ENCODE peak calls at places on chromosomes 6 and 20, in four cellular contexts. R is AG09309, H is astrocyte of the spinal cord, D is tibial artery. W is an unnamed sample.

GRCh38 chr20:31543966-31544598 is 29.8 kb downstream of the HM13 start:
- DNase-seq in R (peak; percentile 95), H (peak; percentile 91), D (no peak), W (no peak)

GRCh38 chr6:112017760-112018537 is 36.0 kb upstream of the CCN6 start:
- DNase-seq in R (no peak), H (no peak), D (no peak), W (no peak)

GRCh38 chr6:11589261-11589660 is 51.7 kb downstream of the TMEM170B start:
- DNase-seq in R (no peak), H (no peak), D (no peak), W (no peak)

GRCh38 chr6:144063246-144063743 is 32.1 kb downstream of the SF3B5 start:
- DNase-seq in R (no peak), H (no peak), D (no peak), W (peak; percentile 40)

GRCh38 chr6:170022291-170022722 is 268.6 kb downstream of the DLL1 start:
- DNase-seq in R (no peak), H (no peak), D (peak; percentile 14), W (no peak)

GRCh38 chr20:54234991-54235390 is 27.1 kb downstream of the PFDN4 start:
- DNase-seq in R (no peak), H (no peak), D (no peak), W (no peak)

GRCh38 chr6:34834789-34835518 is 43.1 kb downstream of the BLTP3A start:
- DNase-seq in R (peak; percentile 18), H (no peak), D (no peak), W (no peak)

GRCh38 chr20:34955232-34956040 is at the start of the genes GSS and MYH7B:
- DNase-seq in R (peak; percentile 74), H (peak; percentile 97), D (peak; percentile 97), W (peak; percentile 96)

GRCh38 chr6:158329531-158329930 is 17.3 kb downstream of the TULP4 start:
- DNase-seq in R (no peak), H (no peak), D (no peak), W (no peak)

GRCh38 chr6:136294621-136295020 is 5.0 kb upstream of the BCLAF1 start:
- DNase-seq in R (no peak), H (no peak), D (no peak), W (no peak)

GRCh38 chr6:164013480-164014208 is 599.1 kb downstream of the QKI start:
- DNase-seq in R (no peak), H (no peak), D (no peak), W (no peak)

GRCh38 chr6:33607784-33608161 is 13.3 kb upstream of the ITPR3 start:
- DNase-seq in R (no peak), H (no peak), D (no peak), W (peak; percentile 65)

GRCh38 chr6:1388927-1389790 is at the start of gene FOXF2:
- DNase-seq in R (no peak), H (no peak), D (no peak), W (no peak)

GRCh38 chr6:157669747-157670216 is 153.3 kb upstream of the SNX9 start:
- DNase-seq in R (peak; percentile 66), H (peak; percentile 73), D (peak; percentile 93), W (no peak)

GRCh38 chr6:30740993-30741784 is 1.3 kb downstream of the FLOT1 start:
- DNase-seq in R (no peak), H (no peak), D (no peak), W (peak; percentile 16)

GRCh38 chr6:29439006-29439405 is at the start of gene OR10C1:
- DNase-seq in R (no peak), H (no peak), D (no peak), W (no peak)

GRCh38 chr6:57024321-57024720 is 22.2 kb upstream of the KIAA1586 start:
- DNase-seq in R (no peak), H (no peak), D (no peak), W (no peak)

GRCh38 chr6:39365281-39366074 is 43.0 kb upstream of the KCNK16 start:
- DNase-seq in R (no peak), H (peak; percentile 63), D (no peak), W (no peak)

GRCh38 chr6:147666254-147666653 is 157.8 kb downstream of the SAMD5 start:
- DNase-seq in R (no peak), H (no peak), D (no peak), W (no peak)

GRCh38 chr20:63759377-63759901 is 19.9 kb downstream of the SLC2A4RG start:
- DNase-seq in R (no peak), H (no peak), D (no peak), W (no peak)

GRCh38 chr6:167119680-167120556 is 3.0 kb upstream of the CCR6 start:
- DNase-seq in R (no peak), H (no peak), D (no peak), W (peak; percentile 69)

GRCh38 chr6:47180633-47181032 is 129.1 kb downstream of the TNFRSF21 start:
- DNase-seq in R (no peak), H (peak; percentile 61), D (no peak), W (no peak)

GRCh38 chr6:36596359-36596758 is 2.2 kb downstream of the SRSF3 start:
- DNase-seq in R (no peak), H (no peak), D (no peak), W (no peak)

GRCh38 chr6:106910999-106911949 is 63.3 kb downstream of the CD24 start:
- DNase-seq in R (no peak), H (no peak), D (no peak), W (no peak)

GRCh38 chr6:144264270-144265060 is 20.7 kb upstream of the UTRN start:
- DNase-seq in R (peak; percentile 79), H (peak; percentile 94), D (no peak), W (no peak)

GRCh38 chr6:35797837-35798526 is 859 bp upstream of the CLPS start:
- DNase-seq in R (no peak), H (no peak), D (no peak), W (no peak)

GRCh38 chr20:37298190-37298939 is 8.9 kb downstream of the MANBAL start:
- DNase-seq in R (no peak), H (no peak), D (peak; percentile 54), W (peak; percentile 62)

GRCh38 chr20:7375905-7376304 is 564.4 kb downstream of the HAO1 start:
- DNase-seq in R (no peak), H (peak; percentile 39), D (no peak), W (peak; percentile 27)

GRCh38 chr20:4069741-4070140 is 54.4 kb upstream of the RNF24 start:
- DNase-seq in R (no peak), H (peak; percentile 49), D (peak; percentile 52), W (no peak)

GRCh38 chr20:37901667-37902503 is 1.0 kb upstream of the VSTM2L start:
- DNase-seq in R (peak; percentile 34), H (peak; percentile 70), D (no peak), W (peak; percentile 89)

GRCh38 chr6:155128971-155129370 is 133.9 kb downstream of the TIAM2 start:
- DNase-seq in R (no peak), H (no peak), D (no peak), W (no peak)

GRCh38 chr20:12970372-12970821 is 38.4 kb upstream of the SPTLC3 start:
- DNase-seq in R (peak; percentile 17), H (peak; percentile 63), D (no peak), W (peak; percentile 30)

GRCh38 chr6:34904990-34905613 is 16.0 kb downstream of the ANKS1A start:
- DNase-seq in R (no peak), H (no peak), D (no peak), W (no peak)

GRCh38 chr6:13573669-13574110 is 711 bp upstream of the SIRT5 start:
- DNase-seq in R (no peak), H (peak; percentile 30), D (peak; percentile 32), W (peak; percentile 40)

GRCh38 chr6:13576017-13576416 is 1.6 kb downstream of the SIRT5 start:
- DNase-seq in R (no peak), H (no peak), D (no peak), W (no peak)

GRCh38 chr6:13574149-13574570 is 241 bp upstream of the SIRT5 start:
- DNase-seq in R (peak; percentile 41), H (peak; percentile 92), D (peak; percentile 91), W (peak; percentile 98)

GRCh38 chr6:13574571-13575376 is at the start of gene SIRT5:
- DNase-seq in R (peak; percentile 38), H (peak; percentile 82), D (peak; percentile 75), W (peak; percentile 94)

GRCh38 chr6:13575377-13575775 is 975 bp downstream of the SIRT5 start:
- DNase-seq in R (no peak), H (no peak), D (no peak), W (no peak)
- H3K4me3 ChIP-seq in R (peak overlapping the region; percentile 84), H (peak overlapping the region; percentile 81), D (peak overlapping the region; percentile 91), W (peak overlapping the region; percentile 97)

GRCh38 chr6:49548613-49549304 is 1.7 kb upstream of the C6orf141 start:
- DNase-seq in R (no peak), H (no peak), D (no peak), W (no peak)
- TF ChIP-seq CTCF in R (no peak), H (no peak), D (no peak), W (peak; percentile 10)

DNA sequence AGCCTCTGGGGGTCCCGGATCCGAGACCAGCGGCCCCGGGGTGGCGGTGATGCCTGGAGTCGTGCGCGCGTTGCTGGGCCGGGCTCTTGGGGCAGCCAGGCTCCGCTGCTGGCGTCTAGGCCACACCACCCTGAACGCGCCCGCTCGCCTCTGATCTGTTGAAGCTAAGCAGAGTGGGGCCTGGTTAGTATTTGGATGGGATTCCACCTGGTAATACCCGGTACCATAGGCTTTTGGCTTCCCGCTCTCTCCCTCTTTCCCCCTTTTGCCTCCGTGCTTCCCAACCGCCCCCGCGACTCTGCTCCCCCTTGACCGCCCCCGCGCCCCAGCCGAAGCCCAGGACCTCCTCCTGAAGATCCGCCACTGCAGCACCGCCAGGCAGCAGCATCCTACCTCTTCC is 1383.5 kb upstream of the DEFB115 start:
- DNase-seq in R (no peak), H (peak; percentile 70), D (peak; percentile 47), W (peak; percentile 76)
- H3K4me3 ChIP-seq in R (no peak overlapping the region), H (peak overlapping the region; percentile 42), D (no peak overlapping the region), W (peak overlapping the region; percentile 48)

GRCh38 chr6:132768051-132768517 is 10.4 kb upstream of the VNN2 start:
- DNase-seq in R (no peak), H (no peak), D (peak; percentile 43), W (peak; percentile 72)
- TF ChIP-seq CTCF in R (peak; percentile 19), H (no peak), D (no peak), W (peak; percentile 58)

DNA sequence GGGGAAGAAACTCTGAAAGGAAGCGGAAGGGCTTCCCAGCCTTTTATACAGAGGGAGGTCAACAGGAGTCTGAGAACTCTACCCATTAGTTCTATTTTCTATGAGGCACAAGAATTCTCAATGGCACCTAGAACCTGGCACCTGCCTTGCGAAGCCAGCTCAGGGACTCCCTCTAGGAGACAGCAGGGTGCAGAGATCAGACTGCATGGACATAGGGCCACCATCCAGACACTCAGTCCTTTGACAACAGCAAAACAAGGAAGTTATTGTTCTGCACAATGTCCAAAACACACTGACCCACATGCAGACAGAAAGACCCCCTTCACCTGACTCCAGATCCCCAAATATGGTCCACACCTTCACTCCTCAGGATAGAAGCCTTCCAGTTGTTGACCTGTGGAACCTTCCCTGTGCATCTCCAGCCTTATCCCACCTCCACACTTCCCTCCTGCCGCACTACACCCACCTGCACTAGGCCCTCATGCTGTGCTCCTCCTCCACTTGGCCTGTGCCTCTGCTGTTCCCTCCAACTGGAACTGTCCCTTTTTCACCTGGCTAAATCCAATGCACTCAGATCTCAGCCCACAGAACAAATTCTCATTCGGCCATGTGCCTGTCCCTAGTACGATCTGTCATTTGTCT is 27.8 kb downstream of the ACSS1 start:
- DNase-seq in R (no peak), H (no peak), D (no peak), W (no peak)
- H3K4me3 ChIP-seq in R (no peak overlapping the region), H (no peak overlapping the region), D (no peak overlapping the region), W (no peak overlapping the region)

DNA sequence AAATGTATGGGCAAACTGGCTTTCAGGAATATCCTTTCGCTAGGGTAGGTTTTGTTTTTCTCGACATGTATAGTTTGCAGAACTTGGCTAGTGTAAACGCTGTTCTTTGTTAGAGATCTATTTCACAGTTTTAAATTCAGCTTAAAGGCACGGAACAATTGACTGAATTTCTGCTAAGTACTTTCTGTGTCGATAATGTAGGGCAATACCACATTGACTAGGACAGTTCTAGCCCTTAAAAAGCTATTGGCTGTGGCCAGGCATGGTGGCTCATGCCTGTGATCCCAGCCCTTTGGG is 92.8 kb downstream of the CEP57L1 start:
- DNase-seq in R (no peak), H (no peak), D (no peak), W (no peak)
- TF ChIP-seq CTCF in R (no peak), H (no peak), D (no peak), W (no peak)